ENCODE peak calls at places on chromosome 21, in four cellular contexts. Q is AG10803, I is ovary, E is GM10248. V is an unnamed sample.

GRCh38 chr21:25421327-25422028 is 185.8 kb downstream of the MRPL39 start:
- DNase-seq in Q (peak), I (no peak), E (peak), V (peak)

GRCh38 chr21:46605759-46606426 is 1.0 kb upstream of the S100B start:
- DNase-seq in Q (no peak), I (no peak), E (peak), V (no peak)

GRCh38 chr21:44818636-44819011 is 762 bp upstream of the SUMO3 start:
- DNase-seq in Q (no peak), I (no peak), E (no peak), V (no peak)

GRCh38 chr21:34074283-34075098 is 1.1 kb downstream of the MRPS6 start:
- DNase-seq in Q (no peak), I (no peak), E (no peak), V (no peak)

GRCh38 chr21:15682977-15683376 is 46.8 kb upstream of the USP25 start:
- DNase-seq in Q (peak), I (no peak), E (no peak), V (peak)

GRCh38 chr21:36718951-36719501 is 20.1 kb downstream of the SIM2 start:
- DNase-seq in Q (peak), I (no peak), E (no peak), V (no peak)

GRCh38 chr21:44911384-44912157 is 9.1 kb downstream of the ITGB2 start:
- DNase-seq in Q (no peak), I (peak), E (no peak), V (no peak)

GRCh38 chr21:34651032-34651431 is 17.8 kb upstream of the CLIC6 start:
- DNase-seq in Q (no peak), I (no peak), E (no peak), V (no peak)

GRCh38 chr21:14889080-14889805 is 175.6 kb downstream of the NRIP1 start:
- DNase-seq in Q (peak), I (no peak), E (no peak), V (peak)

GRCh38 chr21:42537106-42537742 is 23.6 kb downstream of the SLC37A1 start:
- DNase-seq in Q (no peak), I (no peak), E (no peak), V (no peak)
- TF ChIP-seq CTCF in Q (peak), I (no peak), E (peak), V (no peak)

GRCh38 chr21:38475519-38475918 is 22.8 kb downstream of the ERG start:
- DNase-seq in Q (no peak), I (no peak), E (no peak), V (no peak)

GRCh38 chr21:38474124-38474523 is 24.2 kb downstream of the ERG start:
- DNase-seq in Q (no peak), I (no peak), E (no peak), V (no peak)

GRCh38 chr21:38472709-38473108 is 25.6 kb downstream of the ERG start:
- DNase-seq in Q (no peak), I (no peak), E (no peak), V (no peak)

GRCh38 chr21:38476385-38476784 is 21.9 kb downstream of the ERG start:
- DNase-seq in Q (no peak), I (no peak), E (no peak), V (no peak)

DNA sequence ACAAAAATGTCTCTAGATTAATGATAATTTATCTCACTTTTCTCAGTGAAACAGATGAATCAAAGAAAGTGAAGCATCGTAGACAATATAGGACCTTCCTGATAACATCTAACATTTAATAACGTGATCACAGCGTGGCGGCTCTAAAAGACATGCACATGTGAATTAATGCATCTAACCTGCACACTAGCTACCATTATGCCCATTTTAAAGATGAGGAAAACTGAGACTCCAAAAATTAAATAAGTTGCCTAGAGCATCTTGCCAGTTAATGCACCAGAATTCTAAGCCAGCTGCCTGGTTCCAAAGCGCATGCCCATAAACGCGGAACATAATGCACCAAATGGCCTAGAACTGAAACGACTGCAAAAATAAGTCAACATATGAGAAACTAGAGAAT is 23.5 kb downstream of the ERG start:
- DNase-seq in Q (no peak), I (no peak), E (no peak), V (no peak)
- TF ChIP-seq CTCF in Q (no peak), I (no peak), E (no peak), V (no peak)

GRCh38 chr21:43775795-43776430 is at the start of gene CSTB:
- DNase-seq in Q (peak), I (peak), E (peak), V (peak)

GRCh38 chr21:43779660-43780059 is 3.6 kb upstream of the CSTB start:
- DNase-seq in Q (no peak), I (no peak), E (no peak), V (no peak)

GRCh38 chr21:43775190-43775589 is 918 bp downstream of the CSTB start:
- DNase-seq in Q (no peak), I (no peak), E (no peak), V (no peak)

GRCh38 chr21:43777953-43778352 is 1.8 kb upstream of the CSTB start:
- DNase-seq in Q (no peak), I (no peak), E (no peak), V (no peak)

GRCh38 chr21:43778469-43779335 is 2.6 kb upstream of the CSTB start:
- DNase-seq in Q (no peak), I (no peak), E (no peak), V (no peak)
- TF ChIP-seq CTCF in Q (no peak), I (no peak), E (no peak), V (no peak)

GRCh38 chr21:29154270-29154669 is 23.8 kb downstream of the MAP3K7CL start:
- DNase-seq in Q (no peak), I (no peak), E (no peak), V (no peak)

GRCh38 chr21:29157084-29157483 is 26.6 kb downstream of the MAP3K7CL start:
- DNase-seq in Q (no peak), I (no peak), E (no peak), V (no peak)

GRCh38 chr21:29152936-29153335 is 22.5 kb downstream of the MAP3K7CL start:
- DNase-seq in Q (peak), I (no peak), E (no peak), V (no peak)

GRCh38 chr21:29155933-29156260 is 25.5 kb downstream of the MAP3K7CL start:
- DNase-seq in Q (no peak), I (no peak), E (no peak), V (no peak)

DNA sequence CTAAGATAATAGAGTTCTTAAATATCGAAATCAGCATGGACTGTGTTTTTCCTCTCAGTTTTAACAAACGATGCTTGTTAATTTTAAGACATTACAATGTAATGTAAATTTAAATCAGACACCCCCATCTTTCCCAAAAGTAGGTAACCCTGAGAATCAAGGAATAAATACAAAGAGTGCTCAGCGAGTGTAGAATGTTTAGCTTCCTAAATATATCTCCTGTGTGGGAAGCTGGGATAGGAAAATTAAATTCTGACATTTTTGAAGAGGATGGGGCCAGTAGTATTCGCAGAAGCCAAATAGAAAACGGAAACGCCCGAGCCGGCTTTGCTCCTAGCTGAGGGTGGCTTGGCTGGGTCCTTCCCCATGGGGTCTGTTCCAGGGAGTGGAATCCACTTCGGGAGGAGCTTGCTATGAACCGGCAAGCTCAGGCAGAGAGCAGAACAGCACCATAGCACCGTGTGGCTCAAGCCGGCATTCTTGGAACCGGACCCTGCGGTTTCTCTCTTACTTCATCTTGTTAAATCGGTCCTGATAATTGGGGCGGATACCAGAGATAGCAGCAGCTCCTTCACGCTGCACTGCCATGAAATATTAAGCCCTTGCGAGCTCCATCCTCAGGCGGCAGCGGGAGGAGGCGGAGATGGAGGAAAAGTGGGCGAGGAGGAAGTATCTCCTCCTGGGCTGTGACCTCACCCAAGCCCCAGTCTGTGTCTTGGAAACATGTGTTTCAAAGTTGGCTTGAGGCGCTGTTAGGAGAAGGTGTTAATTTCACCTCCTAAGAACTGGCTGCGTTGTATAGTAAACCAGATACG is 24.9 kb downstream of the MAP3K7CL start:
- DNase-seq in Q (peak), I (peak), E (no peak), V (peak)
- TF ChIP-seq CTCF in Q (no peak), I (no peak), E (no peak), V (no peak)

DNA sequence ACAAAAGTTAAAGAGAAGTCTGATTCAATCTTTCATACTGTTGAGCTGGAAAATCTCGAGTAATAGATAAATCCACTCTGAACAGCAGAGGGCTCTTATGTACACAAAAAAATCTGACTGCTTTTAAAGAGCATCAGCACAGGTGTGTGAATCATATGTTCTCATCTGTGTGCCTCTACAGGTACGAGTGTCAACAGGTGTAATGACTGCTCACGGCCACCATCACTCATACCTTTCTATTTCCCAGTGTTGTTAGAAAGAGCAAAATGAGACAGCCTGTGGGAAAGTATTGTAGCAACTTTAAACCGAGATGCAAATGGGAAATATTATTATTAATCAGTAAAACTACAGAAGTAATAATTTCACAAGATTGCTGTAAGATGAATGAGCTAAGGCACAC is 49.0 kb upstream of the SCAF4 start:
- DNase-seq in Q (no peak), I (no peak), E (no peak), V (no peak)
- TF ChIP-seq CTCF in Q (no peak), I (no peak), E (peak), V (peak)

DNA sequence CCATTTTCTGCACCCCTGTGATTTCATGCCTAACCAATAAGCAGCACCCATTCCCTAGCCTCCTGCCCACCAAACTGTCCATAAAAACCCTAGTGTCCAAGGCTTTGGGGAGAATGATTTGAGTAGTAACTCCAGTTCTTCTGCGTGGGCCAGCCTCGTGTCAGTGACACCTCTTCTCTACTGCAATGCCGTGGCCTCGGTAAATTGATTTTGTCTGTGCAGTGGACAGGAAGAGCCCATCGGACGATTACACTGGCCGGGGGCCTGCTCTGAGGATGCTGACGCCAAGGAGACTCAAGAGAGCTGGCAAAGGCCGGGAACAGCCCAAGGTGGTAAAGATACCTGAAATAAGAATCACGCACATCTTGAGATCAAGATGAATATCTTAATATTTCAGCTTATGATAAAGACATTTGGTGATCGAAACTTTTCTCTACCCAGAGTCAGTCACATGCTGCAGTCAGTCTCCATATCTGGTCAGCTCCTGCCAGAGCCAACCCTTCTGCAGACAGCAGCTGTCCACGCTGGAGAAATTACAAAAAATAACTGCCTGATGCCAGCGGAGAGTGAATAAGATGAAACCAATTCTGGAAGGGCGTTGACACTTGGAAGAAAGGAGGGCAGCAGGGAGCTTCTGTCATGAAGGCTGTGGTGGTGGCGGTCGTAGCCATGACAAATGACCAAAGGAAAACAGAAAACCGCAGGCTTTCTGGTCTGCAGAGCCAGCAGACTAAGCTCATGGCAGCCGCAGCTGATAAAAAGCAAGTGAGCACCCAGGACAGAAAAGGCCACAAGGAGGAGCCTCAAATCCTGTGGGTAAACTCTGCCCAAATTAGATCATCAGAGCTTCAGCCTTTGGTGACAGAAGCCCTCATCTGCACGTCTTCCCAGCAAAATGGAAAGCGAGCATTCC is 29.1 kb downstream of the RSPH1 start:
- DNase-seq in Q (peak), I (no peak), E (peak), V (no peak)
- TF ChIP-seq CTCF in Q (peak), I (no peak), E (peak), V (peak)

V was measured in HFFc6.